ENCODE peak calls at places on chromosomes 7 and 10, in four cellular contexts. G, D, S and U are unnamed samples.
A peak's percentile ranks its signal among the peaks of the same experiment; 100 is the strongest.

GRCh38 chr10:124996127-124996853 is 54.4 kb downstream of the ZRANB1 start:
- DNase-seq in G (no peak), D (peak; percentile 13), S (peak; percentile 18), U (peak; percentile 11)

GRCh38 chr10:24917493-24917892 is 34.9 kb downstream of the PRTFDC1 start:
- DNase-seq in G (no peak), D (no peak), S (no peak), U (no peak)

GRCh38 chr7:155356323-155357105 is 58.8 kb downstream of the INSIG1 start:
- DNase-seq in G (peak; percentile 51), D (no peak), S (peak; percentile 10), U (no peak)

GRCh38 chr10:101032637-101033201 is 1.7 kb downstream of the SFXN3 start:
- DNase-seq in G (no peak), D (no peak), S (peak; percentile 80), U (no peak)

GRCh38 chr10:110618206-110618605 is 25.9 kb upstream of the RBM20 start:
- DNase-seq in G (no peak), D (no peak), S (no peak), U (no peak)

GRCh38 chr7:107879400-107880035 is 11.5 kb upstream of the DLD start:
- DNase-seq in G (no peak), D (peak; percentile 50), S (no peak), U (peak; percentile 56)

GRCh38 chr10:43962346-43963191 is 313.9 kb upstream of the ZNF32 start:
- DNase-seq in G (no peak), D (no peak), S (no peak), U (no peak)

GRCh38 chr7:41758321-41758720 is 55.4 kb upstream of the INHBA start:
- DNase-seq in G (no peak), D (no peak), S (no peak), U (no peak)

DNA sequence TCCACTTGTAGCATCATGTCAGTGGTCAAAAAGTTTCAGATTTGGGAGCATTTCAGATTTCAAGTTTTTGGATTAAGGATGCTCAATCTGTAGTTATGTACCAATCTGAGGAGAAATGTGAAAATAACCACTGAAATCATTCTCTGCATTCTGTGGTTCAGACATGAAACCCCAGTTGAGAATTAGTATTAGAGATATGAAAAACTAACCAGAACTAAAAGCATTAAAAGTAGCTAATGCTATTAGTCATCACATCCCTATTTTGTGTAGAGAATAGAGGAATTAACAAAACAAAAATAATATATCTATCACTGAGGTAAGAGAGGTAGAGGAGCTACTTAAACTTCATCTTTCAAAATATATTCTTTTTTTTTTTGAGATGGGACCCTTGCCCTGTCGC is 28.0 kb downstream of the MICU1 start:
- DNase-seq in G (no peak), D (peak; percentile 39), S (no peak), U (peak; percentile 27)
- TF ChIP-seq CTCF in G (no peak), D (no peak), S (no peak), U (no peak)

GRCh38 chr10:73653701-73654100 is 2.1 kb downstream of the SYNPO2L start:
- DNase-seq in G (no peak), D (peak; percentile 67), S (no peak), U (peak; percentile 52)
- TF ChIP-seq CTCF in G (no peak), D (peak; percentile 48), S (no peak), U (peak; percentile 44)

GRCh38 chr7:101171442-101171837 is 6.1 kb upstream of the VGF start:
- DNase-seq in G (no peak), D (no peak), S (no peak), U (no peak)
- TF ChIP-seq CTCF in G (no peak), D (no peak), S (no peak), U (no peak)

GRCh38 chr10:63005246-63005645 is 127.9 kb upstream of the NRBF2 start:
- DNase-seq in G (no peak), D (no peak), S (no peak), U (no peak)

GRCh38 chr10:63007112-63007511 is 126.0 kb upstream of the NRBF2 start:
- DNase-seq in G (no peak), D (no peak), S (no peak), U (no peak)

GRCh38 chr10:63008491-63008890 is 124.6 kb upstream of the NRBF2 start:
- DNase-seq in G (no peak), D (no peak), S (no peak), U (no peak)

GRCh38 chr10:63003816-63004453 is 129.2 kb upstream of the NRBF2 start:
- DNase-seq in G (no peak), D (no peak), S (no peak), U (peak; percentile 13)
- TF ChIP-seq CTCF in G (no peak), D (no peak), S (peak; percentile 4), U (no peak)

GRCh38 chr7:28536259-28536658 is 123.9 kb downstream of the CREB5 start:
- DNase-seq in G (no peak), D (no peak), S (no peak), U (no peak)
- TF ChIP-seq CTCF in G (peak; percentile 61), D (no peak), S (peak; percentile 48), U (no peak)

GRCh38 chr7:43937444-43937843 is 11.2 kb downstream of the UBE2D4 start:
- DNase-seq in G (no peak), D (no peak), S (no peak), U (no peak)

GRCh38 chr7:43942997-43943701 is 16.9 kb downstream of the UBE2D4 start:
- DNase-seq in G (no peak), D (no peak), S (no peak), U (no peak)

GRCh38 chr7:43933902-43934560 is 7.8 kb downstream of the UBE2D4 start:
- DNase-seq in G (no peak), D (no peak), S (no peak), U (no peak)

GRCh38 chr7:43943702-43944187 is 17.5 kb downstream of the UBE2D4 start:
- DNase-seq in G (no peak), D (no peak), S (no peak), U (no peak)

GRCh38 chr7:43938892-43939482 is 12.8 kb downstream of the UBE2D4 start:
- DNase-seq in G (no peak), D (no peak), S (no peak), U (no peak)
- TF ChIP-seq CTCF in G (no peak), D (no peak), S (no peak), U (no peak)